ENCODE peak calls at places on chromosome 5, in nine cellular contexts. L, P, H, V, K, Z, R, F and E are unnamed samples.

GRCh38 chr5:135375040-135375439 is 24.0 kb downstream of the MACROH2A1 start:
- DNase-seq in K (no peak), R (no peak), L (no peak), P (no peak), H (no peak), V (no peak), F (no peak), Z (no peak), E (no peak)

GRCh38 chr5:169426674-169427250 is 125.8 kb upstream of the SLIT3 start:
- DNase-seq in H (no peak), K (no peak), F (no peak), R (no peak), V (no peak), P (no peak), L (no peak), Z (no peak), E (no peak)

GRCh38 chr5:180070726-180071417 is 687 bp downstream of the RNF130 start:
- DNase-seq in V (peak; percentile 33), L (no peak), Z (peak; percentile 50), K (no peak), H (peak; percentile 41), P (peak; percentile 52), R (peak; percentile 56), F (peak; percentile 54), E (peak; percentile 39)

GRCh38 chr5:93995126-93995621 is 253.8 kb upstream of the POU5F2 start:
- DNase-seq in L (no peak), Z (peak; percentile 5), R (no peak), F (no peak), K (no peak), V (no peak), P (no peak), H (no peak), E (no peak)

GRCh38 chr5:120806132-120806531 is 342.0 kb downstream of the PRR16 start:
- DNase-seq in H (no peak), K (no peak), P (no peak), F (no peak), Z (peak; percentile 28), L (no peak), V (no peak), R (peak; percentile 5), E (no peak)

GRCh38 chr5:123367739-123368138 is 55.5 kb downstream of the CEP120 start:
- DNase-seq in P (no peak), L (no peak), F (peak; percentile 24), Z (peak; percentile 28), H (no peak), R (peak; percentile 31), V (no peak), K (no peak), E (no peak)

GRCh38 chr5:35854248-35854647 is 2.4 kb upstream of the IL7R start:
- DNase-seq in H (no peak), L (no peak), F (no peak), V (peak; percentile 21), P (no peak), R (no peak), Z (no peak), K (no peak), E (no peak)

GRCh38 chr5:122119205-122119604 is 10.1 kb upstream of the ZNF474 start:
- DNase-seq in H (no peak), L (no peak), R (no peak), V (no peak), P (no peak), Z (no peak), F (no peak), K (no peak), E (no peak)

GRCh38 chr5:178590924-178591423 is 781 bp upstream of the COL23A1 start:
- DNase-seq in F (no peak), R (no peak), L (no peak), H (no peak), Z (no peak), P (no peak), K (no peak), V (no peak), E (no peak)

GRCh38 chr5:178590141-178590923 is at the start of gene COL23A1:
- DNase-seq in K (peak; percentile 84), P (peak; percentile 75), R (peak; percentile 90), V (peak; percentile 22), L (no peak), Z (peak; percentile 53), H (no peak), F (peak; percentile 90), E (peak; percentile 66)

GRCh38 chr5:178587793-178588611 is 2.2 kb downstream of the COL23A1 start:
- DNase-seq in K (no peak), V (no peak), P (no peak), L (no peak), R (peak; percentile 59), Z (no peak), H (no peak), F (peak; percentile 48), E (no peak)

GRCh38 chr5:178588769-178589168 is 1.4 kb downstream of the COL23A1 start:
- DNase-seq in L (no peak), F (no peak), P (no peak), H (no peak), R (no peak), Z (no peak), K (peak; percentile 18), V (no peak), E (no peak)

DNA sequence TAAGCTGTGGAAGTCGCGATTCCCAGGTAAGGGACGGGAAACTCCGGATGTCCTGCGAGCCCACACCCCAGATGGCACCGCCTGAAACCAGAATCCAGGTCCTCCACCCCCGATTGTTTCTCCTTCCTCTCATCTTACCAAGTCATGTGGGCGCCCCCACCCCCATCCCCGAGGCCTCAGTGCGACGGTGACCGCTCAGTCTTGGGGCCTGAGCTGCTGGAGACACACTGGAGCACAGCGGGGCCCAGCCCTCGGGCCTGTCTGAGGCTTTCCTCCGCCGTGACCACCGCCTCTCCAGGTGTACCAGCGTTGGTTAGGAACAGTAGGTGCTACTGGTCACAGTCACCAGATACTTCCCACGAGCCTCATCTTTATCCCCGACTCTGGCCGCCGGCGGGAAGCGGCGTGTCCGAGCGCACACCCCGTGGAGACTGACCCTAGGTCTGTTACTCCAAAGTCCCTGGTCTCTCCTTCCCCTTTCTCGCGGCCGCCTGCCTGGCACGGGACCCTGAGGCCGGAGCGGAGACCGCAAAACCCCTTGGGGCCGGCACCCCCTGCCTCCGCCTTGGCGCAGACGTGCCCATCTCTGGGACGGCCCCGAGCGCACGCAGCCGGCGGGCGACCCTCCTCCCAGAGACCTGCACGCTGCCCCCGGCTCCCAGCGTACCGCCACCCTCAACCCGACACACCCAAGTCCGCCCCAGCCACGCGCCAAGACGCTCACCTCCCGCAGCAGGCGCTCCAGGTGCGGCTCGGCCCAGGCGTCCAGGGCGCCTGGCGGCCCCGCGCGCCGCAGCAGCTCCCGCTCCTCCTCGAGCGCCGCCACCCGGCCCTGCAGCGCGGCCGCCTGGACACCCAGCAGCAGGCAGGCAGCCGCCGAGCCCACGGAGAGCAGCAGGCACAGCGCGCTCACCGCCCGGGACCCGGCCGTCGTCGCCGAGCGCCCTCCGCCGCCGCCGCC is 733 bp downstream of the COL23A1 start:
- DNase-seq in H (no peak), K (peak; percentile 72), F (peak; percentile 82), P (no peak), R (peak; percentile 84), V (no peak), L (no peak), Z (no peak), E (peak; percentile 43)
- TF ChIP-seq CTCF in H (no peak), K (no peak), F (peak; percentile 33), P (no peak), R (no peak), V (no peak), L (no peak), Z (peak; percentile 10), E (peak; percentile 37)

GRCh38 chr5:79080804-79081203 is 11.2 kb downstream of the BHMT2 start:
- DNase-seq in L (no peak), Z (no peak), F (no peak), P (no peak), V (no peak), R (no peak), K (no peak), H (no peak), E (no peak)

GRCh38 chr5:79074641-79075040 is 5.1 kb downstream of the BHMT2 start:
- DNase-seq in K (no peak), Z (peak; percentile 24), H (no peak), R (no peak), V (no peak), F (no peak), P (no peak), L (no peak), E (no peak)

GRCh38 chr5:79077680-79078365 is 8.3 kb downstream of the BHMT2 start:
- DNase-seq in F (no peak), K (no peak), P (no peak), L (no peak), Z (no peak), R (no peak), V (no peak), H (no peak), E (no peak)

GRCh38 chr5:79076819-79077218 is 7.3 kb downstream of the BHMT2 start:
- DNase-seq in F (no peak), Z (no peak), P (no peak), V (no peak), L (no peak), R (no peak), H (no peak), K (no peak), E (no peak)

DNA sequence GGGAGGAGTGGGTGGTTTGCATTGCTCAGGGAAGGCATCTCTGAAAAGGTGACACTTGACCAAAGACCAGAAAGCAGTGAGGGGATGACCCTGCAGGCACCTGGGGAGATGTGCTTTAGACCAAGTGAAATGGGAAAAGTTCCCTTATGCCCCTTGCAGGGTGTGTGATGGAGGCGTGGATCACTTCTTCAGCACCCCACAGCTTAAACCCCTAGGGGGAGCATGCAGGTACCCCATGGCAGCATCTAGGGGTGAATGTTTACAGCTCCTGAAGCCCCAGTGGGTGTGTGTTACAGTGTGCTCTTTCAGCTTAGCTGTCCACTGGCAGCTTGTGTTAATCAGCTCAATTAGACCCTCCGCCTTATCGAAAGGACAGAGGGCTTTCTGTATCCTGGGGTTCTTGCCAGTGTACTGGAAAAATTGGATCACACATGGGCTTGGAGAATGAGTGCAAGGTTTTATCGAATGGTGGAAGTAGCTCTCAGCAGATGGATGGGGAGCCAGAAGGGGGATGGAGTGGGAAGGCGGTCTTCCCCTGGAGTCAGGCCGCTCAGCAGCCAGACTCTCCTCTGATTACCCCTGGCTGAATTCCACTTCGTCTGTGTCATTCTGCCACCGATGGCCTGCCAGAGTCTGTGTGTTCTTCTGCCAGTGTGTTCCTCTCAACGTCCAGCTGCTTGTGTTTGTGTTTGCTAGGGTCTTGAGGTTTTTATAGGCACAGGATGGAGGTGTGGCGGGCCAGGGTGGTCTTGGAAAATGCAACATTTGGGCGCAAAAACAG is 6.3 kb downstream of the BHMT2 start:
- DNase-seq in Z (no peak), F (no peak), K (no peak), L (no peak), V (no peak), P (no peak), H (no peak), R (no peak), E (no peak)
- TF ChIP-seq CTCF in Z (no peak), F (no peak), K (no peak), L (no peak), V (no peak), P (no peak), H (no peak), R (no peak), E (no peak)

GRCh38 chr5:80068237-80068636 is 33.1 kb downstream of the THBS4 start:
- DNase-seq in H (no peak), Z (no peak), L (no peak), F (no peak), K (no peak), P (no peak), V (no peak), R (no peak), E (no peak)

GRCh38 chr5:80069918-80070318 is 34.8 kb downstream of the THBS4 start:
- DNase-seq in K (no peak), H (no peak), L (no peak), F (no peak), P (no peak), Z (no peak), V (peak; percentile 37), R (no peak), E (no peak)

GRCh38 chr5:80068775-80069174 is 33.6 kb downstream of the THBS4 start:
- DNase-seq in H (no peak), V (no peak), L (no peak), Z (no peak), P (no peak), K (no peak), R (no peak), F (no peak), E (no peak)

GRCh38 chr5:80069251-80069650 is 34.1 kb downstream of the THBS4 start:
- DNase-seq in F (no peak), Z (no peak), P (no peak), L (no peak), K (no peak), V (no peak), H (no peak), R (no peak), E (no peak)

DNA sequence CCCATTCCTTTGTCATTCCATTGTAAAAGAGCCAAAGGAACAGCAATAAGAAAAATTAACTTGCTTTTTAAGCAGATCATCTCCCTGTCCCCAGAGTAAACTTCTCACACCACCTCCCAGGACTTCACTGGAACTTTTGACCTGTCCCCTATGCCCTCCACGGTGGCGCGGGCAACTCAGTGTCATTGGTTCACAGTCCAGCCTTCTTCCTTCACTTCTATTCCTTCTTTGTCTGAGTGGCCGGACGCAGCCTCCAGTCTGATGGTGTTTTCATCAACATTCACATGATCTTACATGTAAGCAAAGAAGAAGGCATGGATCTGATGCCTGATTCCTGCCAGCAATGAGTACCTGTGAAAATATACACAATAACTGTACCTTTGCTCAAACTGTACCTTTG is 32.4 kb downstream of the THBS4 start:
- DNase-seq in K (no peak), V (no peak), R (no peak), P (no peak), H (no peak), Z (no peak), F (no peak), L (no peak), E (no peak)
- TF ChIP-seq CTCF in K (no peak), V (no peak), R (no peak), P (no peak), H (no peak), Z (no peak), F (no peak), L (no peak), E (no peak)

DNA sequence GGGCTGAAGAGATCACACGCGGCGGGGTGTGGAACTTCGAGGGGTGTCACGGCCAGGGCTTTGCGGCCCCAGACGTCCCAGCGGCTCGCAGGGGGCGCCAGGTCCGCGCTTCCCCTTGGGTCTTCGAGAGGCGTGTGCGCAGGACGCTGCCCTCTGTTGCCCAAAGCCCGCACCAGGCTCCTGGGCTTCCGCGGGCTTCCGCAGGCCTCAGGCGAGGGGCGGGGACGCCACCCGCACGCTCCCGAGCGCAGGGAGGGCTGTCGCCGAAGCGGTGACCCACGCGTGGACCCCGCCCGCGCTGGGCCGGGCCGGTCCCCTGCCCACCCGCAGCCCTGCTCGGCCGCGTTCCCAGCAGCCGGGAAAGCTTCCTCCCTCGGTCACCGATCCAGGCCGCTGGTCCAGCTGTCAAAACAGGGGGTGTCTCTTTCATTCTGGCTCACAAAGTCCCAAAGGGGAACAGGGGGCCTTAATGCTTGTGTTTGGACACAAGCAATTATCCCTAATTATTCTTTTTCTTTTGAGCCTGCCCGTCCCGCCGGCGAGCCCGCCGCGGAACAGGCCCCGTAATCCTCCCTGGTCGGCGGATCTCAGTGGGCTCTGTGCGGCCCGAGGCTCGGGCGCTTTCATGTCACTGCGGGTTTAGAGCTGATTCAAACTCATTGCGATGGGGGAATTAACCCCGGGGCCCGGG is 60.6 kb downstream of the TMEM174 start:
- DNase-seq in P (no peak), K (peak; percentile 55), Z (peak; percentile 39), H (peak; percentile 38), L (no peak), V (no peak), R (peak; percentile 45), F (peak; percentile 93), E (no peak)
- TF ChIP-seq CTCF in P (no peak), K (peak; percentile 8), Z (no peak), H (no peak), L (no peak), V (no peak), R (no peak), F (peak; percentile 34), E (no peak)